ENCODE peak calls at places on chromosomes 6 and 20, in five cellular contexts. W is NCI-H748 treated with DMSO at 0.1 percent for 48 hours, O is cardiac septum, K is HTR-8/SVneo, I is GM03348. E is an unnamed sample.
A peak's percentile ranks its signal among the peaks of the same experiment; 100 is the strongest.

GRCh38 chr20:62898970-62899632 is 27.2 kb downstream of the DIDO1 start:
- DNase-seq in I (no peak), O (no peak), W (no peak), K (no peak), E (no peak)

GRCh38 chr6:31952140-31952805 is 6.4 kb downstream of the CFB start:
- DNase-seq in K (peak; percentile 70), O (no peak), I (peak; percentile 84), W (peak; percentile 39), E (peak; percentile 48)

GRCh38 chr6:156645106-156645505 is 132.1 kb upstream of the ARID1B start:
- DNase-seq in W (no peak), O (no peak), K (no peak), I (peak; percentile 29), E (no peak)

GRCh38 chr20:51884561-51884960 is 82.2 kb upstream of the SALL4 start:
- DNase-seq in K (peak; percentile 68), I (peak; percentile 74), O (no peak), W (no peak), E (no peak)

GRCh38 chr20:43988867-43989266 is 74.2 kb downstream of the TOX2 start:
- DNase-seq in W (no peak), I (peak; percentile 27), O (no peak), K (no peak), E (no peak)

GRCh38 chr6:143210420-143210819 is 149.7 kb downstream of the AIG1 start:
- DNase-seq in K (no peak), I (no peak), W (no peak), O (no peak), E (no peak)

GRCh38 chr20:63463400-63464288 is 8.8 kb downstream of the KCNQ2 start:
- DNase-seq in I (peak; percentile 40), O (no peak), W (no peak), K (no peak), E (no peak)

GRCh38 chr20:50293244-50294139 is 102.9 kb downstream of the CEBPB start:
- DNase-seq in I (no peak), K (no peak), W (no peak), O (no peak), E (no peak)

GRCh38 chr20:25296094-25297093 is 48.5 kb downstream of the PYGB start:
- DNase-seq in W (no peak), K (no peak), I (peak; percentile 70), O (no peak), E (no peak)

GRCh38 chr6:27866370-27867050 is 45.7 kb downstream of the OR2B2 start:
- DNase-seq in O (no peak), I (peak; percentile 24), W (peak; percentile 85), K (peak; percentile 36), E (peak; percentile 47)

GRCh38 chr6:148526145-148526544 is 183.5 kb downstream of the SASH1 start:
- DNase-seq in W (no peak), O (no peak), I (no peak), K (no peak), E (no peak)

GRCh38 chr6:38509713-38510112 is 130.0 kb downstream of the BTBD9 start:
- DNase-seq in O (no peak), K (no peak), I (peak; percentile 39), W (no peak), E (peak; percentile 55)

GRCh38 chr6:105873256-105873704 is 212.9 kb upstream of the PRDM1 start:
- DNase-seq in I (no peak), O (no peak), W (no peak), K (no peak), E (no peak)

E was measured in HS-27A.